ENCODE peak calls at places on chromosome 4, in nine cellular contexts. L is OCI-LY7; R is GM12878; B is fibroblast of the aortic adventitia; I is endodermal cell; N is CD8-positive, alpha-beta memory T cell; S is adrenal gland; J is heart left ventricle; H is astrocyte of the cerebellum. T is an unnamed sample.

GRCh38 chr4:146478009-146478408 is 43.7 kb downstream of the SLC10A7 start:
- DNase-seq in L (no peak), R (no peak), B (no peak), I (no peak), N (no peak), S (no peak), J (no peak), H (no peak), T (no peak)

GRCh38 chr4:119683518-119683917 is 54.9 kb upstream of the PDE5A start:
- DNase-seq in L (no peak), R (no peak), B (peak; percentile 91), I (no peak), N (no peak), S (no peak), J (no peak), H (peak; percentile 41), T (no peak)

GRCh38 chr4:23956601-23957364 is 66.9 kb upstream of the PPARGC1A start:
- DNase-seq in L (no peak), R (no peak), B (no peak), I (no peak), N (no peak), S (no peak), J (no peak), H (no peak), T (no peak)

GRCh38 chr4:92969650-92970370 is 666.0 kb downstream of the GRID2 start:
- DNase-seq in L (no peak), R (no peak), B (peak; percentile 72), I (no peak), N (no peak), S (no peak), J (no peak), H (peak; percentile 94), T (no peak)

GRCh38 chr4:77905651-77906263 is 43.1 kb downstream of the MRPL1 start:
- DNase-seq in L (no peak), R (no peak), B (no peak), I (no peak), N (no peak), S (no peak), J (no peak), H (no peak), T (no peak)

GRCh38 chr4:114599231-114600065 is 841 bp downstream of the UGT8 start:
- DNase-seq in L (peak; percentile 51), R (no peak), B (no peak), I (peak; percentile 82), N (no peak), S (no peak), J (no peak), H (no peak), T (no peak)

GRCh38 chr4:72302981-72303704 is 265.9 kb downstream of the ADAMTS3 start:
- DNase-seq in L (peak; percentile 52), R (no peak), B (peak; percentile 62), I (peak; percentile 83), N (peak; percentile 31), S (peak; percentile 31), J (no peak), H (no peak), T (no peak)

GRCh38 chr4:83107636-83108035 is 6.9 kb downstream of the PLAC8 start:
- DNase-seq in L (no peak), R (no peak), B (no peak), I (no peak), N (peak; percentile 34), S (no peak), J (no peak), H (no peak), T (no peak)

GRCh38 chr4:107682306-107682705 is 37.7 kb downstream of the PAPSS1 start:
- DNase-seq in L (no peak), R (no peak), B (no peak), I (no peak), N (no peak), S (no peak), J (no peak), H (no peak), T (no peak)

GRCh38 chr4:3239342-3239741 is 9.6 kb upstream of the MSANTD1 start:
- DNase-seq in L (no peak), R (no peak), B (no peak), I (no peak), N (no peak), S (no peak), J (peak; percentile 43), H (no peak), T (no peak)

GRCh38 chr4:53840643-53841042 is 223.8 kb downstream of the CHIC2 start:
- DNase-seq in L (no peak), R (no peak), B (peak; percentile 60), I (no peak), N (no peak), S (no peak), J (no peak), H (no peak), T (no peak)

GRCh38 chr4:129358571-129358970 is 262.6 kb downstream of the C4orf33 start:
- DNase-seq in L (no peak), R (no peak), B (peak; percentile 30), I (no peak), N (no peak), S (no peak), J (no peak), H (peak; percentile 87), T (no peak)

DNA sequence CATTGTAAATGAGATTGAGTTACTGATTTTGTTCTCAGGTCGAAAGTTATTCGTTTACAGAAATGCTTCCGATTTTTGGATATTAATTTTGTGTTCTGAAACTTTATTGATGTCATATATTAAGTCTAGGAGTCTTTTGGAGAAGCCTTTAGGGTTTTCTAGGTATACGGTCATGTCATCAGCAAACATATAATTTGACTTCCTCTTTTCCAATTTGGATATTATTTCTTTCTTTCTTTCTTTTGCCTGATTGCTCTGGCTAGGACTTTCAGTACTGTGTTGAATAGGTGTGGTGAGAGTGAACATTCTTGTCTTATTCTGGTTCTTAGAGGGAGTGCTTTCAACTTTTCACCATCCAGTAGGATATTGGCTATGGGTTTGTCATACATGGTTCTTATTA is 35.4 kb upstream of the PDLIM5 start:
- DNase-seq in L (no peak), R (no peak), B (no peak), I (no peak), N (no peak), S (no peak), J (no peak), H (no peak), T (no peak)
- H3K4me3 ChIP-seq in L (no peak overlapping the region), R (no peak overlapping the region), B (no peak overlapping the region), I (no peak overlapping the region), N (no peak overlapping the region), S (no peak overlapping the region), J (no peak overlapping the region), H (no peak overlapping the region), T (no peak overlapping the region)

GRCh38 chr4:18012115-18012806 is 9.3 kb downstream of the LCORL start:
- DNase-seq in L (no peak), R (no peak), B (peak; percentile 16), I (no peak), N (no peak), S (no peak), J (no peak), H (no peak), T (no peak)

GRCh38 chr4:18020145-18020670 is 1.3 kb downstream of the LCORL start:
- DNase-seq in L (peak; percentile 32), R (no peak), B (peak; percentile 21), I (peak; percentile 53), N (peak; percentile 21), S (no peak), J (no peak), H (no peak), T (no peak)

GRCh38 chr4:18012807-18013462 is 8.6 kb downstream of the LCORL start:
- DNase-seq in L (no peak), R (no peak), B (no peak), I (no peak), N (no peak), S (no peak), J (no peak), H (no peak), T (no peak)

GRCh38 chr4:18014269-18014668 is 7.3 kb downstream of the LCORL start:
- DNase-seq in L (no peak), R (no peak), B (no peak), I (no peak), N (no peak), S (no peak), J (no peak), H (no peak), T (no peak)
- H3K4me3 ChIP-seq in L (no peak overlapping the region), R (no peak overlapping the region), B (no peak overlapping the region), I (no peak overlapping the region), N (no peak overlapping the region), S (no peak overlapping the region), J (no peak overlapping the region), H (no peak overlapping the region), T (no peak overlapping the region)

GRCh38 chr4:16457944-16458343 is 231.7 kb upstream of the TAPT1 start:
- DNase-seq in L (no peak), R (no peak), B (no peak), I (no peak), N (no peak), S (no peak), J (peak; percentile 33), H (no peak), T (no peak)
- H3K4me3 ChIP-seq in L (no peak overlapping the region), R (no peak overlapping the region), B (no peak overlapping the region), I (no peak overlapping the region), N (no peak overlapping the region), S (no peak overlapping the region), J (no peak overlapping the region), H (no peak overlapping the region), T (no peak overlapping the region)

DNA sequence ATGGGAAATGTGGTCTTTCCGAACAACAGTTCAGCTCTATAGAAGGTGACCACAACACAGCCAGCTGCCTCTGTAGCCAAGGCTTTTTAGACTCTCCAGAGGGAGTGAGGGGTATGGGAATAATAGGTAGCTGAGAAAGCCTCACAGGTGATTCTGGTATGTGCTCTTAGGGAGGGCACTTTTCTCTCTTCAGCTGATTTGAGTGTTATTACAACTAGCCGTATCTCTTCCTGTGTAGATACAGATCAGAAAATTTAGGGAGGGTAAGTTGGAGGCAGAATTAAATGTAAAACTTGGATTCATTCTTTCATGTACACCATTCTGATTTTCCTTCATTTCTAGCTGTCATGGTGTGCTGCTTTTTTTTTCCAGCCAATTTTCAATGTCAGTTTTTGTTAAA is 154.9 kb downstream of the BMPR1B start:
- DNase-seq in L (no peak), R (no peak), B (no peak), I (no peak), N (no peak), S (no peak), J (no peak), H (no peak), T (no peak)
- H3K4me3 ChIP-seq in L (no peak overlapping the region), R (no peak overlapping the region), B (no peak overlapping the region), I (peak overlapping the region; percentile 47), N (no peak overlapping the region), S (no peak overlapping the region), J (no peak overlapping the region), H (no peak overlapping the region), T (no peak overlapping the region)

DNA sequence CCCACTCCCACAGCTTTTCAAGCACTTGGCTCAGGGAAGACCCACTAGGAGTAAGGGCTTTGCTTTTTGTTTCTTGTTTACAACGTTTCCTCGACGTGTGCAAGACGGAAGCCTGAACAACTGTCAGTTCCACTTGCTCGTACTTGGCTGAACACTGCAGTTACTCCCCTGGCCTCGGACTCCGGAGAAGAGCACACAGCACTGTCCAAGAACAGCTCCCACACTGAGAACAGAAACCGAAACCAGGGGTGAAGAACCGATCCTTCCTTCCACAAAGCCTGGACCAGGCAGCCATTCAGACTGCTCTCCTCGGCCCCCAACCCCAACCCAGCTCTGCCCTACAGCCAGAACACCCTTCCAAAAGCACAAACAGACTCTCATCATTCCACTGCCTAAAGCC is 25.5 kb downstream of the IRF2 start:
- DNase-seq in L (no peak), R (no peak), B (peak; percentile 72), I (no peak), N (no peak), S (peak; percentile 73), J (no peak), H (no peak), T (no peak)
- H3K4me3 ChIP-seq in L (no peak overlapping the region), R (peak overlapping the region; percentile 21), B (peak overlapping the region; percentile 65), I (no peak overlapping the region), N (no peak overlapping the region), S (peak overlapping the region; percentile 48), J (peak overlapping the region; percentile 47), H (peak overlapping the region; percentile 28), T (no peak overlapping the region)